ENCODE peak calls at places on chromosomes 1 and 21, in eight cellular contexts. One of them, this sample, is unnamed.

GRCh38 chr1:238324465-238324864 is 433.7 kb upstream of the ZP4 start:
- DNase-seq in left ventricle myocardium inferior: no peak
- DNase-seq in NB4: no peak
- DNase-seq in lower leg skin: no peak
- DNase-seq in Calu3: no peak
- DNase-seq in MM.1S: no peak
- DNase-seq in CD4-positive, alpha-beta T cell: no peak
- DNase-seq in AG04450: no peak
- DNase-seq in this sample: no peak

GRCh38 chr1:93668951-93669350 is 12.7 kb downstream of the BCAR3 start:
- DNase-seq in left ventricle myocardium inferior: no peak
- DNase-seq in NB4: no peak
- DNase-seq in lower leg skin: no peak
- DNase-seq in Calu3: no peak
- DNase-seq in MM.1S: no peak
- DNase-seq in CD4-positive, alpha-beta T cell: no peak
- DNase-seq in AG04450: no peak
- DNase-seq in this sample: no peak

GRCh38 chr1:201538618-201539551 is at the start of gene NAV1:
- DNase-seq in left ventricle myocardium inferior: peak
- DNase-seq in NB4: no peak
- DNase-seq in lower leg skin: peak
- DNase-seq in Calu3: peak
- DNase-seq in MM.1S: no peak
- DNase-seq in CD4-positive, alpha-beta T cell: no peak
- DNase-seq in AG04450: no peak
- DNase-seq in this sample: peak

GRCh38 chr21:41802185-41802584 is 35.3 kb upstream of the RIPK4 start:
- DNase-seq in left ventricle myocardium inferior: no peak
- DNase-seq in NB4: no peak
- DNase-seq in lower leg skin: no peak
- DNase-seq in Calu3: no peak
- DNase-seq in MM.1S: no peak
- DNase-seq in CD4-positive, alpha-beta T cell: no peak
- DNase-seq in AG04450: no peak
- DNase-seq in this sample: no peak

GRCh38 chr1:60874703-60875102 is 207.7 kb upstream of the NFIA start:
- DNase-seq in left ventricle myocardium inferior: no peak
- DNase-seq in NB4: peak
- DNase-seq in lower leg skin: no peak
- DNase-seq in Calu3: peak
- DNase-seq in MM.1S: no peak
- DNase-seq in CD4-positive, alpha-beta T cell: no peak
- DNase-seq in AG04450: no peak
- DNase-seq in this sample: no peak

GRCh38 chr21:38777521-38777920 is 28.2 kb upstream of the ETS2 start:
- DNase-seq in left ventricle myocardium inferior: no peak
- DNase-seq in NB4: no peak
- DNase-seq in lower leg skin: no peak
- DNase-seq in Calu3: no peak
- DNase-seq in MM.1S: no peak
- DNase-seq in CD4-positive, alpha-beta T cell: no peak
- DNase-seq in AG04450: no peak
- DNase-seq in this sample: no peak

GRCh38 chr1:16017461-16018303 is at the start of gene HSPB7:
- DNase-seq in left ventricle myocardium inferior: peak
- DNase-seq in NB4: no peak
- DNase-seq in lower leg skin: no peak
- DNase-seq in Calu3: no peak
- DNase-seq in MM.1S: no peak
- DNase-seq in CD4-positive, alpha-beta T cell: no peak
- DNase-seq in AG04450: no peak
- DNase-seq in this sample: peak

GRCh38 chr1:177132141-177132540 is 32.4 kb downstream of the ASTN1 start:
- DNase-seq in left ventricle myocardium inferior: no peak
- DNase-seq in NB4: no peak
- DNase-seq in lower leg skin: no peak
- DNase-seq in Calu3: no peak
- DNase-seq in MM.1S: no peak
- DNase-seq in CD4-positive, alpha-beta T cell: no peak
- DNase-seq in AG04450: no peak
- DNase-seq in this sample: no peak

GRCh38 chr1:224245188-224245587 is 62.1 kb downstream of the DEGS1 start:
- DNase-seq in left ventricle myocardium inferior: peak
- DNase-seq in NB4: peak
- DNase-seq in lower leg skin: peak
- DNase-seq in Calu3: no peak
- DNase-seq in MM.1S: peak
- DNase-seq in CD4-positive, alpha-beta T cell: peak
- DNase-seq in AG04450: no peak
- DNase-seq in this sample: peak

GRCh38 chr1:43129334-43129733 is 42.8 kb downstream of the EBNA1BP2 start:
- DNase-seq in left ventricle myocardium inferior: no peak
- DNase-seq in NB4: no peak
- DNase-seq in lower leg skin: no peak
- DNase-seq in Calu3: no peak
- DNase-seq in MM.1S: no peak
- DNase-seq in CD4-positive, alpha-beta T cell: no peak
- DNase-seq in AG04450: no peak
- DNase-seq in this sample: no peak

GRCh38 chr1:206098242-206098919 is 18.8 kb downstream of the AVPR1B start:
- DNase-seq in left ventricle myocardium inferior: no peak
- DNase-seq in NB4: peak
- DNase-seq in lower leg skin: no peak
- DNase-seq in Calu3: no peak
- DNase-seq in MM.1S: no peak
- DNase-seq in CD4-positive, alpha-beta T cell: no peak
- DNase-seq in AG04450: no peak
- DNase-seq in this sample: no peak

GRCh38 chr1:176448340-176448739 is 14.6 kb upstream of the PAPPA2 start:
- DNase-seq in left ventricle myocardium inferior: no peak
- DNase-seq in NB4: no peak
- DNase-seq in lower leg skin: no peak
- DNase-seq in Calu3: no peak
- DNase-seq in MM.1S: no peak
- DNase-seq in CD4-positive, alpha-beta T cell: no peak
- DNase-seq in AG04450: no peak
- DNase-seq in this sample: no peak

GRCh38 chr1:1914101-1914811 is 804 bp upstream of the CALML6 start:
- DNase-seq in left ventricle myocardium inferior: no peak
- DNase-seq in NB4: no peak
- DNase-seq in lower leg skin: no peak
- DNase-seq in Calu3: no peak
- DNase-seq in MM.1S: no peak
- DNase-seq in CD4-positive, alpha-beta T cell: no peak
- DNase-seq in AG04450: no peak
- DNase-seq in this sample: no peak

GRCh38 chr1:155759966-155760630 is 71.2 kb downstream of the DAP3 start:
- DNase-seq in left ventricle myocardium inferior: no peak
- DNase-seq in NB4: no peak
- DNase-seq in lower leg skin: no peak
- DNase-seq in Calu3: no peak
- DNase-seq in MM.1S: no peak
- DNase-seq in CD4-positive, alpha-beta T cell: no peak
- DNase-seq in AG04450: no peak
- DNase-seq in this sample: no peak

GRCh38 chr1:53134961-53135734 is 7.3 kb downstream of the SLC1A7 start:
- DNase-seq in left ventricle myocardium inferior: no peak
- DNase-seq in NB4: no peak
- DNase-seq in lower leg skin: no peak
- DNase-seq in Calu3: no peak
- DNase-seq in MM.1S: no peak
- DNase-seq in CD4-positive, alpha-beta T cell: no peak
- DNase-seq in AG04450: peak
- DNase-seq in this sample: no peak

GRCh38 chr1:234579967-234580366 is 30.0 kb downstream of the IRF2BP2 start:
- DNase-seq in left ventricle myocardium inferior: no peak
- DNase-seq in NB4: peak
- DNase-seq in lower leg skin: no peak
- DNase-seq in Calu3: no peak
- DNase-seq in MM.1S: no peak
- DNase-seq in CD4-positive, alpha-beta T cell: no peak
- DNase-seq in AG04450: no peak
- DNase-seq in this sample: peak

GRCh38 chr1:3999941-4000735 is 100.1 kb upstream of the C1orf174 start:
- DNase-seq in left ventricle myocardium inferior: no peak
- DNase-seq in NB4: peak
- DNase-seq in lower leg skin: no peak
- DNase-seq in Calu3: no peak
- DNase-seq in MM.1S: no peak
- DNase-seq in CD4-positive, alpha-beta T cell: no peak
- DNase-seq in AG04450: no peak
- DNase-seq in this sample: no peak

GRCh38 chr21:32253215-32253641 is 25.6 kb downstream of the MIS18A start:
- DNase-seq in left ventricle myocardium inferior: peak
- DNase-seq in NB4: no peak
- DNase-seq in lower leg skin: no peak
- DNase-seq in Calu3: no peak
- DNase-seq in MM.1S: no peak
- DNase-seq in CD4-positive, alpha-beta T cell: no peak
- DNase-seq in AG04450: peak
- DNase-seq in this sample: no peak

GRCh38 chr21:36250423-36251075 is 69.4 kb upstream of the MORC3 start:
- DNase-seq in left ventricle myocardium inferior: no peak
- DNase-seq in NB4: no peak
- DNase-seq in lower leg skin: no peak
- DNase-seq in Calu3: no peak
- DNase-seq in MM.1S: no peak
- DNase-seq in CD4-positive, alpha-beta T cell: no peak
- DNase-seq in AG04450: no peak
- DNase-seq in this sample: no peak

GRCh38 chr21:38950388-38951094 is 144.8 kb downstream of the ETS2 start:
- DNase-seq in left ventricle myocardium inferior: no peak
- DNase-seq in NB4: peak
- DNase-seq in lower leg skin: no peak
- DNase-seq in Calu3: peak
- DNase-seq in MM.1S: no peak
- DNase-seq in CD4-positive, alpha-beta T cell: no peak
- DNase-seq in AG04450: no peak
- DNase-seq in this sample: no peak

GRCh38 chr1:9659328-9659727 is 7.8 kb downstream of the PIK3CD start:
- DNase-seq in left ventricle myocardium inferior: no peak
- DNase-seq in NB4: peak
- DNase-seq in lower leg skin: no peak
- DNase-seq in Calu3: no peak
- DNase-seq in MM.1S: no peak
- DNase-seq in CD4-positive, alpha-beta T cell: no peak
- DNase-seq in AG04450: peak
- DNase-seq in this sample: no peak

GRCh38 chr1:116242741-116243140 is 130.3 kb upstream of the ATP1A1 start:
- DNase-seq in left ventricle myocardium inferior: no peak
- DNase-seq in NB4: no peak
- DNase-seq in lower leg skin: no peak
- DNase-seq in Calu3: no peak
- DNase-seq in MM.1S: no peak
- DNase-seq in CD4-positive, alpha-beta T cell: no peak
- DNase-seq in AG04450: no peak
- DNase-seq in this sample: no peak

GRCh38 chr1:116243673-116244101 is 129.4 kb upstream of the ATP1A1 start:
- DNase-seq in left ventricle myocardium inferior: no peak
- DNase-seq in NB4: no peak
- DNase-seq in lower leg skin: no peak
- DNase-seq in Calu3: no peak
- DNase-seq in MM.1S: no peak
- DNase-seq in CD4-positive, alpha-beta T cell: no peak
- DNase-seq in AG04450: no peak
- DNase-seq in this sample: no peak

GRCh38 chr1:116239916-116240315 is 128.7 kb downstream of the MAB21L3 start:
- DNase-seq in left ventricle myocardium inferior: no peak
- DNase-seq in NB4: no peak
- DNase-seq in lower leg skin: no peak
- DNase-seq in Calu3: no peak
- DNase-seq in MM.1S: no peak
- DNase-seq in CD4-positive, alpha-beta T cell: no peak
- DNase-seq in AG04450: no peak
- DNase-seq in this sample: no peak
- TF ChIP-seq CTCF in left ventricle myocardium inferior: no peak
- TF ChIP-seq CTCF in NB4: no peak
- TF ChIP-seq CTCF in lower leg skin: no peak
- TF ChIP-seq CTCF in Calu3: no peak
- TF ChIP-seq CTCF in MM.1S: no peak
- TF ChIP-seq CTCF in CD4-positive, alpha-beta T cell: no peak
- TF ChIP-seq CTCF in AG04450: no peak
- TF ChIP-seq CTCF in this sample: no peak

DNA sequence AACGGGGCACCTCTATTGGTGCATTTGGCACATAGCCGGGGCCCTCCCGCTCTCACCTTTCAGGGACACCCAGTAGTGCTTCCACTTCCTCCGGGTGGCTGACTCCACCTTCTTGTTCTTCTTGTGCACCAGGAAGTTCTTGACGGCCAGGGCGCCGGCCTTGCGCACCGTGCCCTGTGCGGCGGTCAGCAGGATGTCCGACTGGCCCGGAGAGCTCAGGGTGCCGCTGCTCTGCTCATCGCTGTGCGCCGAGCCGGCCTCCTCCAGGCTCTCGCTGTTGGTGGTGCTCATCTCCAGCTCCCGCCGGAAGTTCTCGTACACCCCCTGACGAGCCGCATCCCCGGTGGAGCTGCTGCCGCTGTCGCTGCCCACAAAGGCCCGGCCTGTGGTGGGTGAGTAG is 92.4 kb downstream of the TIAM1 start:
- DNase-seq in left ventricle myocardium inferior: no peak
- DNase-seq in NB4: no peak
- DNase-seq in lower leg skin: no peak
- DNase-seq in Calu3: no peak
- DNase-seq in MM.1S: no peak
- DNase-seq in CD4-positive, alpha-beta T cell: no peak
- DNase-seq in AG04450: no peak
- DNase-seq in this sample: no peak
- TF ChIP-seq CTCF in left ventricle myocardium inferior: no peak
- TF ChIP-seq CTCF in NB4: no peak
- TF ChIP-seq CTCF in lower leg skin: no peak
- TF ChIP-seq CTCF in Calu3: no peak
- TF ChIP-seq CTCF in MM.1S: no peak
- TF ChIP-seq CTCF in CD4-positive, alpha-beta T cell: no peak
- TF ChIP-seq CTCF in AG04450: no peak
- TF ChIP-seq CTCF in this sample: no peak

DNA sequence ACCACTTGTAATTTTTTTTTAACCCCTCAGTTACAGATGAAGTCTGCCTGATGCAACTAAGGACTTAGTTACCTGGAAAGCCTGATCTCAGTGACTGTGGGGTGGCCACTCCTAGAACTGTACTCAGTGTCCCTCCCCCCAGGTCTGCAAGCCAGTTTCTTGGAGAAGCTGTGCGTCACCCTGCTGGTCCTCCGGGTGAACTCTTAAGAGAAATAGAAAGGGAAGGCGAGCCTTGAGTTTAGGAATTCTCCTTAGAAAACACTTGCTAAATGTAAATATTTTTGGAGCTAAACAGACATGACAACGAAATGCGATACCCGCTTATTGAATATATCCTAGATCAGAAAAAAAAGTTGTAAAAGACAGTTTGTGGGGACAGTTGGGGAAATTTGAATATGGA is 730 bp downstream of the SLC16A4 start:
- DNase-seq in left ventricle myocardium inferior: peak
- DNase-seq in NB4: no peak
- DNase-seq in lower leg skin: no peak
- DNase-seq in Calu3: no peak
- DNase-seq in MM.1S: no peak
- DNase-seq in CD4-positive, alpha-beta T cell: no peak
- DNase-seq in AG04450: no peak
- DNase-seq in this sample: no peak
- TF ChIP-seq CTCF in left ventricle myocardium inferior: no peak
- TF ChIP-seq CTCF in NB4: no peak
- TF ChIP-seq CTCF in lower leg skin: no peak
- TF ChIP-seq CTCF in Calu3: no peak
- TF ChIP-seq CTCF in MM.1S: no peak
- TF ChIP-seq CTCF in CD4-positive, alpha-beta T cell: no peak
- TF ChIP-seq CTCF in AG04450: peak
- TF ChIP-seq CTCF in this sample: no peak

GRCh38 chr1:175168782-175169181 is 23.8 kb downstream of the KIAA0040 start:
- DNase-seq in left ventricle myocardium inferior: no peak
- DNase-seq in NB4: no peak
- DNase-seq in lower leg skin: no peak
- DNase-seq in Calu3: no peak
- DNase-seq in MM.1S: no peak
- DNase-seq in CD4-positive, alpha-beta T cell: no peak
- DNase-seq in AG04450: no peak
- DNase-seq in this sample: no peak
- TF ChIP-seq CTCF in left ventricle myocardium inferior: no peak
- TF ChIP-seq CTCF in NB4: no peak
- TF ChIP-seq CTCF in lower leg skin: no peak
- TF ChIP-seq CTCF in Calu3: no peak
- TF ChIP-seq CTCF in MM.1S: no peak
- TF ChIP-seq CTCF in CD4-positive, alpha-beta T cell: no peak
- TF ChIP-seq CTCF in AG04450: no peak
- TF ChIP-seq CTCF in this sample: no peak